ENCODE peak calls at places on chromosomes 16 and 17, in nine cellular contexts. J is thoracic aorta, R is fibroblast of pulmonary artery, K is endothelial cell, G is pancreas, M is heart left ventricle, L is GM10248, B is esophagus squamous epithelium, N is brain microvascular endothelial cell. Y is an unnamed sample.

GRCh38 chr17:63437287-63438091 is 8.6 kb downstream of the CYB561 start:
- DNase-seq in L (no peak), B (no peak), M (no peak), N (no peak), R (no peak), K (no peak), J (no peak), G (peak; percentile 75), Y (no peak)

GRCh38 chr16:48616571-48616970 is 6.6 kb upstream of the N4BP1 start:
- DNase-seq in L (no peak), B (no peak), N (no peak), J (no peak), G (no peak), M (no peak), K (no peak), R (no peak), Y (no peak)

GRCh38 chr16:70750893-70751467 is 50.0 kb downstream of the VAC14 start:
- DNase-seq in K (peak; percentile 27), L (no peak), G (peak; percentile 50), N (peak; percentile 72), M (peak; percentile 83), J (peak; percentile 51), B (no peak), R (peak; percentile 96), Y (no peak)

GRCh38 chr16:53893731-53894435 is 189.9 kb downstream of the FTO start:
- DNase-seq in M (peak; percentile 47), G (no peak), K (no peak), J (no peak), B (no peak), N (peak; percentile 60), R (peak; percentile 59), L (no peak), Y (no peak)

GRCh38 chr16:50288920-50289319 is 22.6 kb downstream of the ADCY7 start:
- DNase-seq in M (no peak), G (no peak), L (no peak), J (no peak), K (no peak), N (no peak), B (no peak), R (no peak), Y (no peak)

GRCh38 chr17:6894206-6894528 is 62.6 kb upstream of the TEKT1 start:
- DNase-seq in J (no peak), G (no peak), R (peak; percentile 40), L (peak; percentile 45), M (no peak), B (no peak), N (no peak), K (peak; percentile 69), Y (no peak)

GRCh38 chr16:87635541-87636049 is 33.3 kb downstream of the JPH3 start:
- DNase-seq in M (peak; percentile 52), R (peak; percentile 22), B (peak; percentile 5), N (peak; percentile 5), G (peak; percentile 73), L (peak; percentile 83), K (peak; percentile 42), J (no peak), Y (no peak)

GRCh38 chr17:39980402-39981206 is at the start of gene PSMD3:
- DNase-seq in N (peak; percentile 100), K (peak; percentile 98), J (peak; percentile 98), B (peak; percentile 92), L (peak; percentile 96), R (peak; percentile 100), G (peak; percentile 96), M (peak; percentile 98), Y (peak; percentile 99)

GRCh38 chr16:89395150-89396142 is 94.9 kb downstream of the ANKRD11 start:
- DNase-seq in L (no peak), B (no peak), K (no peak), R (peak; percentile 99), N (peak; percentile 95), M (peak; percentile 95), J (peak; percentile 83), G (peak; percentile 78), Y (no peak)

GRCh38 chr17:78774956-78775571 is 7.0 kb downstream of the CYTH1 start:
- DNase-seq in L (no peak), B (no peak), K (no peak), R (no peak), J (no peak), G (no peak), M (no peak), N (no peak), Y (no peak)

GRCh38 chr17:17928422-17929386 is 43.5 kb downstream of the TOM1L2 start:
- DNase-seq in M (no peak), G (no peak), N (no peak), K (no peak), R (peak; percentile 58), J (no peak), B (no peak), L (no peak), Y (no peak)

GRCh38 chr16:89122322-89122831 is 28.7 kb downstream of the ACSF3 start:
- DNase-seq in B (no peak), G (peak; percentile 45), J (no peak), N (no peak), M (peak; percentile 17), L (peak; percentile 85), K (no peak), R (no peak), Y (no peak)

GRCh38 chr17:47872019-47872650 is 21.2 kb upstream of the SP6 start:
- DNase-seq in B (no peak), M (no peak), G (no peak), N (no peak), K (no peak), J (no peak), R (no peak), L (no peak), Y (no peak)

GRCh38 chr16:2719328-2720062 is 529 bp downstream of the PRSS27 start:
- DNase-seq in R (no peak), G (peak; percentile 60), M (peak; percentile 47), N (no peak), K (no peak), L (no peak), J (no peak), B (no peak), Y (no peak)

GRCh38 chr17:80195671-80196529 is 24.2 kb downstream of the SGSH start:
- DNase-seq in M (no peak), J (no peak), G (no peak), L (peak; percentile 64), R (peak; percentile 15), K (peak; percentile 55), N (no peak), B (no peak), Y (no peak)

GRCh38 chr16:77782694-77783093 is 5.7 kb upstream of the VAT1L start:
- DNase-seq in L (no peak), J (no peak), K (no peak), B (no peak), N (no peak), R (no peak), G (no peak), M (no peak), Y (no peak)

DNA sequence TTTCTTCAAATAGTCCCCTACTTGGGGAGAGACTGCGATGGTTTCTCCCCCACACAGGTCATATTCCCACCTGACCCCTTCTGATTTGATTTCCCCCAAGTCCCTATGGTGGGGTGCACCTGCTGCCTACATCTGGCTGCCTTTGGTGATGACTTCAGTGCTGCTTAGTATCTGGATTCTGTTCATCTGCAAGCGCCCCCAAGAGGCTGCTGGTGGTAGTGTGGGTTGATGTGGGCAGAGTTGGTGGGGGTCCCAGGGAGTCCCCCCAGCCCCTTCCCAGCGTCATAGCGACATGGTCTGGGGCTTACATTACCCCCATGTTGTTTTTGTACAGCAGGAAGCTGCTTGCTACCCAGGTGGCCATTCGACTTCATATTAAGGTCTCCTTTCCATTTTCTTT is 99.2 kb downstream of the NTN1 start:
- DNase-seq in L (no peak), G (peak; percentile 35), N (no peak), M (no peak), R (no peak), J (no peak), B (no peak), K (peak; percentile 33), Y (no peak)
- TF ChIP-seq CTCF in L (no peak), G (no peak), N (peak; percentile 44), M (no peak), R (no peak), J (peak; percentile 51), B (peak; percentile 21), K (no peak), Y (peak; percentile 26)

DNA sequence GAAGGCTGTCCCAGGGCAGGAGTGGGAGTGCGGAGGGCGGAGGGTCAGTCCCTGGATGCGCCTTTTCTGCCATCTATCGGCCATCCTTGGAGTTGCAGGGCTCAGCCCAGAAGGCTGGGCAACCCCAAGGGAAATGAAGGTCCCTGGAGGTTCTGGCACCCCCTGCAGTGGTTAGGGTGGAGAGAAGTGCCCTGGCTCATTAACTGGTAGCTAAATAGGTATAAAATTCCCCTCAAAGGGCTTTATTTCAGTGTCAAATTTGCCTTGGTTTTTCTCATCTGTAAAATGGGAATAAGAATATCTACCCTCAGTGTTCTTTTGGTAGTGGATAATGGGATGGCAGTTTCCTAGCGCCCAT is 22.4 kb downstream of the C17orf75 start:
- DNase-seq in M (peak; percentile 71), B (peak; percentile 9), L (peak; percentile 85), J (peak; percentile 46), R (peak; percentile 64), G (peak; percentile 91), K (peak; percentile 85), N (peak; percentile 54), Y (peak; percentile 88)
- TF ChIP-seq CTCF in M (peak; percentile 94), B (peak; percentile 88), L (peak; percentile 97), J (peak; percentile 91), R (peak; percentile 100), G (peak; percentile 84), K (peak; percentile 94), N (peak; percentile 99), Y (peak; percentile 91)

DNA sequence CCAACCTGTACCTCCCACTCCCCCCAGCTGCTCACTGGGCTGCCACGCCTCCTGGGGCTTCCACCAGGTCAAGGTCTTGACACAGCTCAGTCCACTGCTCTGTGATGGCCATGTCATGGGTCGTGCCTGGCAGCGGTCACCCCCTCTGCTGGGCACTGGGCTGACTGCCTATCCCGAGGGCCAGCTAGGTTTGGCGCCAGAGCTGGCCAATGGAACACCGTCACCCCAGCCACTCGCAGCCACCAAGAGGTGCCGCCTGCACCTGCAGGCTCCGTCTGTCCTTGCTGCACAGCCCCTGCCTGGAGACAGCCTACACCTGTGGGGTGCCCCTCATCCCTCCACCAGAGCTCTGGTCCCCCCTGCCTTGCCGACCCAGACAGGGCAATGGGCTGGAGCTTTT is 4.5 kb upstream of the RAB40C start:
- DNase-seq in R (no peak), K (no peak), M (no peak), B (no peak), J (no peak), N (no peak), L (no peak), G (no peak), Y (no peak)
- TF ChIP-seq CTCF in R (no peak), K (no peak), M (no peak), B (no peak), J (no peak), N (no peak), L (no peak), G (no peak), Y (no peak)

DNA sequence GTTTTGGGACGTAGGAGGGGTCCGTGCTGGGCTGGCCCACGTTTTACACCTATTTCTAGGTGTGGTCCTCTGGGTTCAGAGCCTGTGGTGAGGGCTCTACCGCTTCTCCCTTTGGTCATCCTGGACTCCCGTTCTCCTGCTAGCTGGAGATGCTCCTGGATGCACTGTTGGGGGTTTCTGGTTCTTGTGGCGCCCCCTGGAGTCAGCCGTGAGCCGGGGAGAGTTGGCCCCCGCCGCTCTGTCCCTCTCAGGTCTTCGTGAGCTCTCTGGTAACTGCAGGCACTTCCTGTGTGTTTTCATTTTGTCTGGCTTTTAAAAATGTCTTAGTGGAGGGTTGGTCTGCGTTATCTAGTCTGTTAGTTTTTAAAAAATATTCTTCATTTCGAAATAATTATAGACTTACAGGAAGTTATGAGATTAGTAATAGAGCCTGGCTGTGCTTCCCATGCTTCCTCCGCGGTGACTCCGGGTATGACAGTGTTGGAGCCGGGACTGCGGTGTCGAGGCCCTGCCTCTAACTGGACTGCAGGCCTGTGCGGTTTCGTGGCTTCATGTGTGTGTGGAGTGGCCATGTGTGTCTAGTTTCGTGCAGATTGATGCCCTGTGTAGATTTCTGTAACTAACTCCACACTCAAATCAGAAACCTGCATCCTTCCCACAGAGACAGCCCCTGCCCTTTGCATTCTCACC is 78.0 kb upstream of the ZNF750 start:
- DNase-seq in J (no peak), B (no peak), M (peak; percentile 26), L (no peak), G (no peak), N (peak; percentile 33), R (peak; percentile 26), K (peak; percentile 67), Y (no peak)
- TF ChIP-seq CTCF in J (peak; percentile 23), B (no peak), M (peak; percentile 30), L (peak; percentile 18), G (peak; percentile 19), N (peak; percentile 67), R (peak; percentile 31), K (peak; percentile 59), Y (peak; percentile 41)

Y was measured in osteocyte.